ENCODE peak calls at places on chromosome 4, in seven cellular contexts. G is neural crest cell; U is stimulated activated CD8-positive, alpha-beta memory T cell treated with anti-CD3 and anti-CD28 coated beads, Interleukin-12 subunit alpha, Interleukin-12 subunit beta, amount 100 ng/mL, for 4 hours; X is activated CD4-positive, alpha-beta T cell treated with anti-CD3 and anti-CD28 coated beads, Interleukin-2, amount 50 U/mL, for 24 hours; B is astrocyte; M is NCI-H2081; D is heart right ventricle. O is an unnamed sample.

GRCh38 chr4:53461244-53461643 is 83.8 kb downstream of the FIP1L1 start:
- DNase-seq in G (no peak), B (no peak), U (no peak), M (no peak), D (no peak), X (no peak), O (no peak)

GRCh38 chr4:108810087-108810486 is 47.2 kb upstream of the ETNPPL start:
- DNase-seq in M (no peak), G (no peak), D (no peak), U (no peak), X (no peak), B (no peak), O (no peak)

GRCh38 chr4:42339935-42340406 is 57.3 kb upstream of the SHISA3 start:
- DNase-seq in B (peak; percentile 12), M (no peak), X (no peak), U (no peak), D (peak; percentile 55), G (no peak), O (no peak)

GRCh38 chr4:128793859-128794667 is 15.4 kb upstream of the JADE1 start:
- DNase-seq in D (no peak), G (no peak), X (no peak), U (no peak), B (no peak), M (no peak), O (no peak)

GRCh38 chr4:74311696-74312313 is 3.5 kb downstream of the EPGN start:
- DNase-seq in U (no peak), D (no peak), B (peak; percentile 39), M (peak; percentile 29), G (peak; percentile 19), X (no peak), O (no peak)

GRCh38 chr4:141131738-141132688 is 1.3 kb downstream of the RNF150 start:
- DNase-seq in U (no peak), X (no peak), M (no peak), D (peak; percentile 36), G (peak; percentile 32), B (peak; percentile 16), O (no peak)

GRCh38 chr4:150164956-150165355 is 86.7 kb downstream of the DCLK2 start:
- DNase-seq in M (no peak), G (no peak), B (no peak), X (no peak), U (no peak), D (no peak), O (no peak)

GRCh38 chr4:175308236-175308635 is 390.1 kb downstream of the ADAM29 start:
- DNase-seq in M (no peak), D (no peak), U (no peak), X (no peak), B (peak; percentile 39), G (no peak), O (no peak)

GRCh38 chr4:130026185-130026584 is 930.2 kb downstream of the C4orf33 start:
- DNase-seq in B (no peak), X (no peak), M (peak; percentile 86), G (no peak), U (no peak), D (no peak), O (no peak)

GRCh38 chr4:180615746-180616145 is 1627.5 kb upstream of the TENM3 start:
- DNase-seq in X (no peak), D (no peak), M (peak; percentile 20), U (no peak), B (no peak), G (no peak), O (no peak)

GRCh38 chr4:162872001-162872400 is 294.7 kb downstream of the NAF1 start:
- DNase-seq in D (no peak), M (no peak), G (no peak), B (no peak), X (no peak), U (no peak), O (no peak)

GRCh38 chr4:118281611-118282442 is 71.0 kb downstream of the PRSS12 start:
- DNase-seq in M (peak; percentile 12), D (no peak), G (no peak), U (no peak), B (peak; percentile 61), X (no peak), O (no peak)

GRCh38 chr4:69823481-69824186 is 36.3 kb downstream of the SULT1E1 start:
- DNase-seq in M (peak; percentile 5), G (no peak), X (no peak), D (no peak), U (no peak), B (no peak), O (no peak)

GRCh38 chr4:152304220-152304619 is 231.7 kb downstream of the FBXW7 start:
- DNase-seq in B (peak; percentile 31), D (no peak), G (no peak), X (no peak), U (no peak), M (no peak), O (no peak)

GRCh38 chr4:140267576-140267975 is 105.9 kb upstream of the SCOC start:
- DNase-seq in X (no peak), B (peak; percentile 6), D (no peak), M (no peak), U (no peak), G (no peak), O (no peak)

GRCh38 chr4:124515591-124515990 is 196.9 kb downstream of the ANKRD50 start:
- DNase-seq in X (no peak), M (no peak), U (no peak), G (no peak), D (no peak), B (no peak), O (no peak)

GRCh38 chr4:143763587-143763986 is 63.1 kb upstream of the FREM3 start:
- DNase-seq in U (no peak), G (no peak), M (no peak), D (no peak), X (no peak), B (no peak), O (no peak)

O was measured in T-helper 17 cell.